ENCODE peak calls at places on chromosomes 1 and 21, in five cellular contexts. One of them, this sample, is unnamed.
A peak's percentile ranks its signal among the peaks of the same experiment; 100 is the strongest.

GRCh38 chr1:51581286-51581685 is 35.6 kb upstream of the OSBPL9 start:
- DNase-seq in activated CD8-positive, alpha-beta T cell treated with anti-CD3 and anti-CD28 coated beads for 36 hours: no peak
- DNase-seq in T-cell: no peak
- DNase-seq in omental fat pad: no peak
- DNase-seq in AG04450: no peak
- DNase-seq in this sample: no peak

GRCh38 chr1:37945743-37946702 is 830 bp downstream of the INPP5B start:
- DNase-seq in AG04450: peak; percentile 75
- DNase-seq in omental fat pad: peak; percentile 56
- DNase-seq in T-cell: no peak
- DNase-seq in activated CD8-positive, alpha-beta T cell treated with anti-CD3 and anti-CD28 coated beads for 36 hours: no peak
- DNase-seq in this sample: no peak

GRCh38 chr1:11615109-11615508 is 39.1 kb downstream of the FBXO2 start:
- DNase-seq in activated CD8-positive, alpha-beta T cell treated with anti-CD3 and anti-CD28 coated beads for 36 hours: no peak
- DNase-seq in AG04450: no peak
- DNase-seq in omental fat pad: no peak
- DNase-seq in T-cell: no peak
- DNase-seq in this sample: no peak

GRCh38 chr1:44553771-44554170 is 120.5 kb downstream of the TMEM53 start:
- DNase-seq in activated CD8-positive, alpha-beta T cell treated with anti-CD3 and anti-CD28 coated beads for 36 hours: no peak
- DNase-seq in omental fat pad: no peak
- DNase-seq in AG04450: no peak
- DNase-seq in T-cell: no peak
- DNase-seq in this sample: no peak

GRCh38 chr1:8370046-8370881 is 52.4 kb downstream of the SLC45A1 start:
- DNase-seq in AG04450: no peak
- DNase-seq in T-cell: no peak
- DNase-seq in activated CD8-positive, alpha-beta T cell treated with anti-CD3 and anti-CD28 coated beads for 36 hours: no peak
- DNase-seq in omental fat pad: no peak
- DNase-seq in this sample: no peak

GRCh38 chr1:9732123-9732971 is 80.8 kb downstream of the PIK3CD start:
- DNase-seq in T-cell: no peak
- DNase-seq in omental fat pad: no peak
- DNase-seq in activated CD8-positive, alpha-beta T cell treated with anti-CD3 and anti-CD28 coated beads for 36 hours: no peak
- DNase-seq in AG04450: no peak
- DNase-seq in this sample: no peak

GRCh38 chr1:24567792-24568388 is 12.0 kb downstream of the NCMAP start:
- DNase-seq in T-cell: no peak
- DNase-seq in AG04450: no peak
- DNase-seq in omental fat pad: no peak
- DNase-seq in activated CD8-positive, alpha-beta T cell treated with anti-CD3 and anti-CD28 coated beads for 36 hours: no peak
- DNase-seq in this sample: no peak

GRCh38 chr21:40099809-40100208 is 232.6 kb downstream of the PCP4 start:
- DNase-seq in T-cell: no peak
- DNase-seq in AG04450: no peak
- DNase-seq in omental fat pad: no peak
- DNase-seq in activated CD8-positive, alpha-beta T cell treated with anti-CD3 and anti-CD28 coated beads for 36 hours: no peak
- DNase-seq in this sample: no peak

GRCh38 chr1:46820560-46821060 is 21.8 kb downstream of the CYP4B1 start:
- DNase-seq in AG04450: no peak
- DNase-seq in activated CD8-positive, alpha-beta T cell treated with anti-CD3 and anti-CD28 coated beads for 36 hours: no peak
- DNase-seq in omental fat pad: no peak
- DNase-seq in T-cell: no peak
- DNase-seq in this sample: no peak

GRCh38 chr1:180953291-180953747 is 40.6 kb downstream of the KIAA1614 start:
- DNase-seq in activated CD8-positive, alpha-beta T cell treated with anti-CD3 and anti-CD28 coated beads for 36 hours: peak; percentile 19
- DNase-seq in omental fat pad: no peak
- DNase-seq in AG04450: no peak
- DNase-seq in T-cell: peak; percentile 2
- DNase-seq in this sample: no peak

GRCh38 chr1:234960722-234961467 is 167.7 kb downstream of the TOMM20 start:
- DNase-seq in T-cell: no peak
- DNase-seq in omental fat pad: no peak
- DNase-seq in activated CD8-positive, alpha-beta T cell treated with anti-CD3 and anti-CD28 coated beads for 36 hours: no peak
- DNase-seq in AG04450: no peak
- DNase-seq in this sample: no peak